ENCODE peak calls at places on chromosomes 5 and 9, in nine cellular contexts. One of them, this sample, is unnamed.
A peak's percentile ranks its signal among the peaks of the same experiment; 100 is the strongest.

GRCh38 chr9:16434522-16434921 is 435.9 kb downstream of the BNC2 start:
- DNase-seq in psoas muscle: no peak
- DNase-seq in pancreas: no peak
- DNase-seq in ovary: no peak
- DNase-seq in endothelial cell of umbilical vein: no peak
- DNase-seq in right atrium auricular region: no peak
- DNase-seq in astrocyte: peak; percentile 84
- DNase-seq in SK-N-SH: no peak
- DNase-seq in uterus: no peak
- DNase-seq in this sample: peak; percentile 44

GRCh38 chr5:78809444-78809843 is 160.9 kb upstream of the LHFPL2 start:
- DNase-seq in uterus: no peak
- DNase-seq in ovary: peak; percentile 52
- DNase-seq in astrocyte: no peak
- DNase-seq in right atrium auricular region: no peak
- DNase-seq in pancreas: no peak
- DNase-seq in endothelial cell of umbilical vein: no peak
- DNase-seq in psoas muscle: no peak
- DNase-seq in SK-N-SH: peak; percentile 70
- DNase-seq in this sample: no peak

GRCh38 chr5:107365355-107366109 is 305.2 kb downstream of the EFNA5 start:
- DNase-seq in ovary: no peak
- DNase-seq in uterus: no peak
- DNase-seq in SK-N-SH: no peak
- DNase-seq in astrocyte: peak; percentile 78
- DNase-seq in endothelial cell of umbilical vein: peak; percentile 55
- DNase-seq in pancreas: no peak
- DNase-seq in right atrium auricular region: no peak
- DNase-seq in psoas muscle: no peak
- DNase-seq in this sample: peak; percentile 90

GRCh38 chr9:32378496-32378895 is 5.9 kb upstream of the ACO1 start:
- DNase-seq in SK-N-SH: peak; percentile 57
- DNase-seq in right atrium auricular region: no peak
- DNase-seq in astrocyte: peak; percentile 60
- DNase-seq in psoas muscle: no peak
- DNase-seq in endothelial cell of umbilical vein: peak; percentile 76
- DNase-seq in uterus: no peak
- DNase-seq in ovary: no peak
- DNase-seq in pancreas: no peak
- DNase-seq in this sample: peak; percentile 59

GRCh38 chr5:72503888-72504491 is 3.2 kb downstream of the ZNF366 start:
- DNase-seq in psoas muscle: no peak
- DNase-seq in uterus: no peak
- DNase-seq in right atrium auricular region: no peak
- DNase-seq in SK-N-SH: no peak
- DNase-seq in ovary: no peak
- DNase-seq in pancreas: no peak
- DNase-seq in astrocyte: no peak
- DNase-seq in endothelial cell of umbilical vein: peak; percentile 48
- DNase-seq in this sample: peak; percentile 20

GRCh38 chr5:170483701-170484458 is 19.9 kb upstream of the KCNIP1 start:
- DNase-seq in psoas muscle: no peak
- DNase-seq in pancreas: no peak
- DNase-seq in ovary: no peak
- DNase-seq in right atrium auricular region: peak; percentile 23
- DNase-seq in endothelial cell of umbilical vein: no peak
- DNase-seq in SK-N-SH: no peak
- DNase-seq in astrocyte: peak; percentile 46
- DNase-seq in uterus: no peak
- DNase-seq in this sample: peak; percentile 24

GRCh38 chr9:89095755-89096154 is 82.9 kb downstream of the SHC3 start:
- DNase-seq in right atrium auricular region: no peak
- DNase-seq in ovary: no peak
- DNase-seq in psoas muscle: no peak
- DNase-seq in uterus: no peak
- DNase-seq in SK-N-SH: no peak
- DNase-seq in pancreas: no peak
- DNase-seq in astrocyte: no peak
- DNase-seq in endothelial cell of umbilical vein: no peak
- DNase-seq in this sample: no peak

GRCh38 chr5:133896873-133897272 is 71.6 kb downstream of the C5orf15 start:
- DNase-seq in psoas muscle: no peak
- DNase-seq in uterus: no peak
- DNase-seq in pancreas: no peak
- DNase-seq in endothelial cell of umbilical vein: no peak
- DNase-seq in right atrium auricular region: no peak
- DNase-seq in ovary: no peak
- DNase-seq in astrocyte: no peak
- DNase-seq in SK-N-SH: no peak
- DNase-seq in this sample: no peak

GRCh38 chr5:61673007-61673735 is 341.1 kb downstream of the ZSWIM6 start:
- DNase-seq in uterus: no peak
- DNase-seq in right atrium auricular region: no peak
- DNase-seq in astrocyte: peak; percentile 67
- DNase-seq in pancreas: no peak
- DNase-seq in SK-N-SH: no peak
- DNase-seq in psoas muscle: no peak
- DNase-seq in endothelial cell of umbilical vein: peak; percentile 28
- DNase-seq in ovary: no peak
- DNase-seq in this sample: peak; percentile 22

GRCh38 chr5:126755593-126755992 is 21.3 kb upstream of the LMNB1 start:
- DNase-seq in uterus: no peak
- DNase-seq in pancreas: no peak
- DNase-seq in endothelial cell of umbilical vein: no peak
- DNase-seq in ovary: no peak
- DNase-seq in right atrium auricular region: no peak
- DNase-seq in astrocyte: no peak
- DNase-seq in psoas muscle: no peak
- DNase-seq in SK-N-SH: no peak
- DNase-seq in this sample: no peak

GRCh38 chr9:4490705-4491620 is 695 bp downstream of the SLC1A1 start:
- DNase-seq in uterus: no peak
- DNase-seq in pancreas: no peak
- DNase-seq in astrocyte: no peak
- DNase-seq in endothelial cell of umbilical vein: peak; percentile 25
- DNase-seq in psoas muscle: peak; percentile 22
- DNase-seq in SK-N-SH: peak; percentile 58
- DNase-seq in right atrium auricular region: no peak
- DNase-seq in ovary: no peak
- DNase-seq in this sample: no peak

GRCh38 chr9:17116400-17116837 is 18.4 kb upstream of the CNTLN start:
- DNase-seq in uterus: no peak
- DNase-seq in pancreas: no peak
- DNase-seq in SK-N-SH: peak; percentile 27
- DNase-seq in psoas muscle: no peak
- DNase-seq in astrocyte: peak; percentile 22
- DNase-seq in ovary: no peak
- DNase-seq in endothelial cell of umbilical vein: peak; percentile 46
- DNase-seq in right atrium auricular region: no peak
- DNase-seq in this sample: no peak

GRCh38 chr5:143484604-143485003 is 81.1 kb upstream of the NR3C1 start:
- DNase-seq in endothelial cell of umbilical vein: no peak
- DNase-seq in right atrium auricular region: no peak
- DNase-seq in pancreas: no peak
- DNase-seq in ovary: no peak
- DNase-seq in psoas muscle: no peak
- DNase-seq in astrocyte: no peak
- DNase-seq in uterus: no peak
- DNase-seq in SK-N-SH: no peak
- DNase-seq in this sample: no peak

GRCh38 chr5:98791928-98792580 is 18.6 kb downstream of the RGMB start:
- DNase-seq in endothelial cell of umbilical vein: no peak
- DNase-seq in SK-N-SH: no peak
- DNase-seq in uterus: no peak
- DNase-seq in ovary: no peak
- DNase-seq in right atrium auricular region: no peak
- DNase-seq in astrocyte: no peak
- DNase-seq in psoas muscle: no peak
- DNase-seq in pancreas: no peak
- DNase-seq in this sample: no peak
- H3K27ac ChIP-seq in endothelial cell of umbilical vein: no peak overlapping the region
- H3K27ac ChIP-seq in SK-N-SH: peak overlapping the region; percentile 46
- H3K27ac ChIP-seq in uterus: no peak overlapping the region
- H3K27ac ChIP-seq in ovary: no peak overlapping the region
- H3K27ac ChIP-seq in right atrium auricular region: no peak overlapping the region
- H3K27ac ChIP-seq in astrocyte: no peak overlapping the region
- H3K27ac ChIP-seq in psoas muscle: no peak overlapping the region
- H3K27ac ChIP-seq in pancreas: no peak overlapping the region
- H3K27ac ChIP-seq in this sample: no peak overlapping the region

GRCh38 chr5:32297181-32298055 is 15.3 kb downstream of the MTMR12 start:
- DNase-seq in astrocyte: no peak
- DNase-seq in uterus: no peak
- DNase-seq in psoas muscle: no peak
- DNase-seq in ovary: no peak
- DNase-seq in SK-N-SH: no peak
- DNase-seq in endothelial cell of umbilical vein: no peak
- DNase-seq in right atrium auricular region: no peak
- DNase-seq in pancreas: no peak
- DNase-seq in this sample: no peak
- H3K4me3 ChIP-seq in astrocyte: no peak overlapping the region
- H3K4me3 ChIP-seq in uterus: no peak overlapping the region
- H3K4me3 ChIP-seq in psoas muscle: no peak overlapping the region
- H3K4me3 ChIP-seq in ovary: no peak overlapping the region
- H3K4me3 ChIP-seq in SK-N-SH: no peak overlapping the region
- H3K4me3 ChIP-seq in endothelial cell of umbilical vein: no peak overlapping the region
- H3K4me3 ChIP-seq in right atrium auricular region: no peak overlapping the region
- H3K4me3 ChIP-seq in pancreas: no peak overlapping the region
- H3K4me3 ChIP-seq in this sample: no peak overlapping the region

DNA sequence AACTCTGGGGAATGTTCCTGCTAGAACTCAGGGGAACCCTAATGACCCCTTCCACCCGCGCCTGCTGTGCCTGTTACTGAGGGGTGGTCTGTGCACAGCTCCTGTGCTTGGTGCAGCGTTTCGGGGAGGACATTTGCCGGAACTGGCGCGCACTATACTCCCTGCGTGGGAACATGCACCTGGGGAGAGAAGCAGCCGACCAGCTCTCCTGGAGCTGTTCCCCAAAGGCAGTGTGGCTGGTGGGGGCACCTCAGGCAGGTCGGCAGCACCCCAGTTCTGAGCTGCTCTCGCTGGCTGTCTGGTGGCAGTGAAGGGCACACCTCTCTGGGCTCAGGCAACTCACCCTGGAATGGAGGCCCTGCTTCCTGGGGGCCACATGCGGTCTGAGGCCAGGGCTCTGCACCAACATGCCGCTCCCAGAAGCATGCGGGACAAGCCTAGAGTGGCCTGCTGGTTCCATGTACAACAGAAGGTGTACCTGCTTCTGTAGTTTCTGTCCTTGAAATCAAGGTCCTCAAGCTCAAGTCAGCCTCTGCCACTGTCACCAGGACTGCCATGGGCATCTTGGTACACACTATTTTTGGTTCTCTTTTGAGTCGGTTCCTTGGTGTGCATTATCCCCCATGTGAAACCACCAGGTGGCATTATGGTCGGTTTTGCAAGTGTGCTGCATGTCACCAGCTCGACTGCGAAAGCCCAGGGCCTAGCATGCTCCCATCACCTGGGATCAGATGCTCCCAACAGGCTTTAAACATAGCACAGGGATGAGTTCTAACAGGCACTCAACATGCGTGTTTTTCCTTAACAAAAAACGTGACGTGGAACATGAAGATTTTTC is 7.8 kb upstream of the MRNIP start:
- DNase-seq in pancreas: no peak
- DNase-seq in ovary: no peak
- DNase-seq in endothelial cell of umbilical vein: no peak
- DNase-seq in astrocyte: no peak
- DNase-seq in SK-N-SH: peak; percentile 45
- DNase-seq in right atrium auricular region: no peak
- DNase-seq in psoas muscle: no peak
- DNase-seq in uterus: no peak
- DNase-seq in this sample: no peak
- TF ChIP-seq CTCF in pancreas: no peak
- TF ChIP-seq CTCF in ovary: no peak
- TF ChIP-seq CTCF in endothelial cell of umbilical vein: no peak
- TF ChIP-seq CTCF in astrocyte: no peak
- TF ChIP-seq CTCF in SK-N-SH: no peak
- TF ChIP-seq CTCF in right atrium auricular region: no peak
- TF ChIP-seq CTCF in psoas muscle: no peak
- TF ChIP-seq CTCF in uterus: no peak
- TF ChIP-seq CTCF in this sample: peak; percentile 17

GRCh38 chr9:19119241-19119640 is 8.1 kb downstream of the PLIN2 start:
- DNase-seq in uterus: no peak
- DNase-seq in right atrium auricular region: no peak
- DNase-seq in SK-N-SH: no peak
- DNase-seq in psoas muscle: no peak
- DNase-seq in endothelial cell of umbilical vein: peak; percentile 69
- DNase-seq in astrocyte: no peak
- DNase-seq in pancreas: no peak
- DNase-seq in ovary: no peak
- DNase-seq in this sample: no peak

GRCh38 chr9:19117039-19117716 is 10.1 kb downstream of the PLIN2 start:
- DNase-seq in ovary: no peak
- DNase-seq in right atrium auricular region: no peak
- DNase-seq in astrocyte: no peak
- DNase-seq in psoas muscle: no peak
- DNase-seq in endothelial cell of umbilical vein: no peak
- DNase-seq in pancreas: no peak
- DNase-seq in uterus: no peak
- DNase-seq in SK-N-SH: no peak
- DNase-seq in this sample: no peak

GRCh38 chr9:19113964-19114679 is 11.4 kb upstream of the HAUS6 start:
- DNase-seq in ovary: no peak
- DNase-seq in uterus: no peak
- DNase-seq in astrocyte: no peak
- DNase-seq in psoas muscle: no peak
- DNase-seq in right atrium auricular region: no peak
- DNase-seq in endothelial cell of umbilical vein: no peak
- DNase-seq in SK-N-SH: no peak
- DNase-seq in pancreas: no peak
- DNase-seq in this sample: no peak

GRCh38 chr9:19114680-19115270 is 12.1 kb upstream of the HAUS6 start:
- DNase-seq in pancreas: no peak
- DNase-seq in ovary: no peak
- DNase-seq in endothelial cell of umbilical vein: peak; percentile 34
- DNase-seq in psoas muscle: no peak
- DNase-seq in right atrium auricular region: no peak
- DNase-seq in astrocyte: no peak
- DNase-seq in uterus: no peak
- DNase-seq in SK-N-SH: no peak
- DNase-seq in this sample: no peak

GRCh38 chr9:19116391-19116790 is 10.9 kb downstream of the PLIN2 start:
- DNase-seq in right atrium auricular region: no peak
- DNase-seq in astrocyte: peak; percentile 79
- DNase-seq in endothelial cell of umbilical vein: no peak
- DNase-seq in psoas muscle: peak; percentile 72
- DNase-seq in SK-N-SH: no peak
- DNase-seq in uterus: no peak
- DNase-seq in pancreas: no peak
- DNase-seq in ovary: no peak
- DNase-seq in this sample: no peak
- H3K27ac ChIP-seq in right atrium auricular region: peak overlapping the region; percentile 43
- H3K27ac ChIP-seq in astrocyte: no peak overlapping the region
- H3K27ac ChIP-seq in endothelial cell of umbilical vein: no peak overlapping the region
- H3K27ac ChIP-seq in psoas muscle: peak overlapping the region; percentile 100
- H3K27ac ChIP-seq in SK-N-SH: no peak overlapping the region
- H3K27ac ChIP-seq in uterus: peak overlapping the region; percentile 24
- H3K27ac ChIP-seq in pancreas: no peak overlapping the region
- H3K27ac ChIP-seq in ovary: no peak overlapping the region
- H3K27ac ChIP-seq in this sample: no peak overlapping the region

This sample was measured in brain microvascular endothelial cell.